ENCODE peak calls at places on chromosomes 3 and 15, in five cellular contexts. V, K, N, Y and M are unnamed samples.

GRCh38 chr3:186492594-186492993 is 51.6 kb downstream of the CRYGS start:
- DNase-seq in V (no peak), Y (no peak), N (no peak), K (no peak), M (no peak)

GRCh38 chr15:68994149-68994548 is 20.3 kb upstream of the NOX5 start:
- DNase-seq in K (no peak), N (no peak), V (no peak), Y (peak; percentile 82), M (no peak)

GRCh38 chr3:143529778-143530177 is 318.5 kb downstream of the SLC9A9 start:
- DNase-seq in V (no peak), N (no peak), Y (no peak), K (no peak), M (no peak)

GRCh38 chr15:43376017-43376705 is 5.3 kb downstream of the TUBGCP4 start:
- DNase-seq in Y (peak; percentile 35), K (peak; percentile 34), N (no peak), V (no peak), M (no peak)

GRCh38 chr3:129259612-129260477 is 10.4 kb downstream of the COPG1 start:
- DNase-seq in V (no peak), K (no peak), N (no peak), Y (no peak), M (no peak)

GRCh38 chr3:73786346-73786807 is 161.6 kb upstream of the PDZRN3 start:
- DNase-seq in Y (peak; percentile 99), V (no peak), K (peak; percentile 2), N (peak; percentile 63), M (peak; percentile 73)

GRCh38 chr15:80643296-80643965 is 51.7 kb upstream of the ABHD17C start:
- DNase-seq in Y (peak; percentile 79), V (no peak), K (no peak), N (no peak), M (no peak)

GRCh38 chr3:46214751-46215352 is 6.7 kb upstream of the CCR1 start:
- DNase-seq in V (no peak), K (peak; percentile 33), N (no peak), Y (no peak), M (no peak)

GRCh38 chr15:99176757-99177156 is 71.9 kb downstream of the SYNM start:
- DNase-seq in V (no peak), Y (peak; percentile 16), N (no peak), K (no peak), M (no peak)

GRCh38 chr15:99504071-99504822 is 61.5 kb upstream of the MEF2A start:
- DNase-seq in Y (no peak), K (no peak), N (no peak), V (no peak), M (no peak)

GRCh38 chr3:127000128-127000527 is 17.2 kb downstream of the PLXNA1 start:
- DNase-seq in V (no peak), K (no peak), N (no peak), Y (no peak), M (no peak)

GRCh38 chr3:30626443-30627181 is 20.2 kb downstream of the TGFBR2 start:
- DNase-seq in Y (peak; percentile 77), V (no peak), N (no peak), K (no peak), M (no peak)

GRCh38 chr3:116059421-116060096 is 385.7 kb downstream of the LSAMP start:
- DNase-seq in N (no peak), V (no peak), K (no peak), Y (peak; percentile 65), M (peak; percentile 49)

GRCh38 chr3:40258555-40258954 is 51.0 kb upstream of the EIF1B start:
- DNase-seq in N (no peak), Y (peak; percentile 62), V (no peak), K (peak; percentile 38), M (no peak)

GRCh38 chr3:111846717-111847116 is 12.3 kb upstream of the PHLDB2 start:
- DNase-seq in Y (peak; percentile 87), K (peak; percentile 46), V (no peak), N (no peak), M (peak; percentile 58)

GRCh38 chr3:146655333-146655996 is 50.3 kb upstream of the PLSCR5 start:
- DNase-seq in K (no peak), Y (no peak), N (no peak), V (no peak), M (no peak)

GRCh38 chr3:11721114-11721440 is 77.4 kb upstream of the VGLL4 start:
- DNase-seq in N (no peak), V (no peak), Y (peak; percentile 24), K (peak; percentile 54), M (no peak)

GRCh38 chr3:134621824-134622223 is 29.0 kb downstream of the KY start:
- DNase-seq in N (no peak), Y (peak; percentile 22), K (no peak), V (no peak), M (no peak)

GRCh38 chr15:80895965-80896364 is 93.7 kb downstream of the MESD start:
- DNase-seq in N (no peak), K (no peak), Y (no peak), V (no peak), M (no peak)

GRCh38 chr3:57757642-57758297 is 1.7 kb downstream of the SLMAP start:
- DNase-seq in V (no peak), N (no peak), Y (peak; percentile 39), K (peak; percentile 8), M (no peak)

GRCh38 chr3:187740446-187741399 is 4.5 kb downstream of the BCL6 start:
- DNase-seq in K (no peak), V (no peak), Y (peak; percentile 92), N (no peak), M (no peak)

GRCh38 chr15:78103406-78104118 is 11.2 kb downstream of the SH2D7 start:
- DNase-seq in V (peak; percentile 37), N (no peak), Y (no peak), K (peak; percentile 67), M (no peak)

GRCh38 chr3:38581774-38582173 is 67.7 kb downstream of the SCN5A start:
- DNase-seq in N (no peak), Y (no peak), V (no peak), K (no peak), M (no peak)

GRCh38 chr3:128546646-128547045 is 53.6 kb upstream of the GATA2 start:
- DNase-seq in N (no peak), V (no peak), K (no peak), Y (no peak), M (no peak)

GRCh38 chr3:99330924-99331532 is 307.4 kb upstream of the COL8A1 start:
- DNase-seq in V (no peak), K (no peak), Y (peak; percentile 52), N (no peak), M (no peak)

GRCh38 chr15:39282663-39283208 is 298.1 kb upstream of the THBS1 start:
- DNase-seq in K (no peak), Y (peak; percentile 43), V (no peak), N (no peak), M (no peak)

GRCh38 chr3:104908761-104909160 is 457.9 kb upstream of the ALCAM start:
- DNase-seq in Y (peak; percentile 34), K (no peak), N (no peak), V (no peak), M (no peak)

GRCh38 chr3:153252963-153253362 is 90.9 kb downstream of the RAP2B start:
- DNase-seq in Y (peak; percentile 48), K (no peak), V (no peak), N (no peak), M (no peak)

GRCh38 chr3:181541414-181541813 is 170.3 kb upstream of the SOX2 start:
- DNase-seq in K (no peak), V (no peak), Y (no peak), N (no peak), M (no peak)

GRCh38 chr3:4125576-4125975 is 177.6 kb upstream of the SETMAR start:
- DNase-seq in V (no peak), K (no peak), N (no peak), Y (no peak), M (no peak)

GRCh38 chr3:31055757-31056156 is 161.3 kb upstream of the GADL1 start:
- DNase-seq in V (no peak), K (peak; percentile 58), Y (no peak), N (no peak), M (no peak)

GRCh38 chr15:80474224-80474619 is 70.0 kb downstream of the ARNT2 start:
- DNase-seq in N (no peak), Y (no peak), K (no peak), V (no peak), M (no peak)

GRCh38 chr3:8458711-8459110 is 42.9 kb upstream of the LMCD1 start:
- DNase-seq in N (peak; percentile 77), V (no peak), Y (peak; percentile 98), K (no peak), M (peak; percentile 73)

GRCh38 chr3:129051776-129052400 is 8.7 kb upstream of the GP9 start:
- DNase-seq in K (no peak), V (no peak), Y (peak; percentile 40), N (no peak), M (no peak)